ENCODE peak calls at places on chromosomes 3 and 15, in seven cellular contexts. D is transverse colon, E is PC-3, Y is tibial nerve, I is Panc1, T is fibroblast of lung, F is suprapubic skin. H is an unnamed sample.

GRCh38 chr15:101168463-101168824 is 83.4 kb downstream of the CHSY1 start:
- DNase-seq in D (no peak), E (no peak), Y (peak; percentile 42), I (no peak), T (no peak), F (no peak), H (peak; percentile 70)

GRCh38 chr15:31501536-31502157 is 175.0 kb downstream of the KLF13 start:
- DNase-seq in D (no peak), E (no peak), Y (no peak), I (no peak), T (no peak), F (no peak), H (no peak)

GRCh38 chr3:30826381-30827061 is 67.9 kb downstream of the GADL1 start:
- DNase-seq in D (no peak), E (peak; percentile 50), Y (no peak), I (no peak), T (peak; percentile 7), F (no peak), H (no peak)

GRCh38 chr3:11944052-11944673 is 60.0 kb upstream of the SYN2 start:
- DNase-seq in D (peak; percentile 11), E (peak; percentile 72), Y (no peak), I (peak; percentile 4), T (peak; percentile 14), F (no peak), H (peak; percentile 26)

GRCh38 chr15:28989896-28990295 is 104.1 kb downstream of the APBA2 start:
- DNase-seq in D (no peak), E (no peak), Y (no peak), I (no peak), T (no peak), F (peak; percentile 69), H (no peak)

GRCh38 chr3:45954306-45954705 is 11.0 kb downstream of the CXCR6 start:
- DNase-seq in D (no peak), E (no peak), Y (no peak), I (no peak), T (no peak), F (peak; percentile 41), H (no peak)

GRCh38 chr15:40333922-40334492 is 6.7 kb downstream of the CCDC9B start:
- DNase-seq in D (peak; percentile 56), E (no peak), Y (peak; percentile 57), I (no peak), T (peak; percentile 60), F (no peak), H (peak; percentile 47)

GRCh38 chr3:17846466-17846865 is 104.0 kb upstream of the TBC1D5 start:
- DNase-seq in D (no peak), E (peak; percentile 45), Y (no peak), I (no peak), T (no peak), F (no peak), H (no peak)

GRCh38 chr15:73681856-73682596 is 2.2 kb upstream of the CD276 start:
- DNase-seq in D (no peak), E (no peak), Y (no peak), I (no peak), T (no peak), F (no peak), H (no peak)

GRCh38 chr15:73856458-73857192 is 16.7 kb upstream of the TBC1D21 start:
- DNase-seq in D (no peak), E (no peak), Y (no peak), I (no peak), T (no peak), F (no peak), H (no peak)

GRCh38 chr3:150145659-150146058 is 175.0 kb upstream of the PFN2 start:
- DNase-seq in D (no peak), E (no peak), Y (no peak), I (no peak), T (peak; percentile 83), F (no peak), H (no peak)

GRCh38 chr3:170697803-170698350 is 112.0 kb upstream of the SLC7A14 start:
- DNase-seq in D (no peak), E (no peak), Y (no peak), I (no peak), T (no peak), F (no peak), H (no peak)

GRCh38 chr15:44194397-44195150 is 497 bp downstream of the FRMD5 start:
- DNase-seq in D (peak; percentile 58), E (peak; percentile 79), Y (no peak), I (peak; percentile 54), T (peak; percentile 59), F (no peak), H (peak; percentile 67)

GRCh38 chr15:67127925-67128324 is 62.5 kb downstream of the SMAD3 start:
- DNase-seq in D (no peak), E (peak; percentile 96), Y (no peak), I (peak; percentile 95), T (peak; percentile 95), F (no peak), H (no peak)

GRCh38 chr15:33137101-33137500 is 57.4 kb downstream of the FMN1 start:
- DNase-seq in D (no peak), E (no peak), Y (no peak), I (no peak), T (no peak), F (no peak), H (no peak)

DNA sequence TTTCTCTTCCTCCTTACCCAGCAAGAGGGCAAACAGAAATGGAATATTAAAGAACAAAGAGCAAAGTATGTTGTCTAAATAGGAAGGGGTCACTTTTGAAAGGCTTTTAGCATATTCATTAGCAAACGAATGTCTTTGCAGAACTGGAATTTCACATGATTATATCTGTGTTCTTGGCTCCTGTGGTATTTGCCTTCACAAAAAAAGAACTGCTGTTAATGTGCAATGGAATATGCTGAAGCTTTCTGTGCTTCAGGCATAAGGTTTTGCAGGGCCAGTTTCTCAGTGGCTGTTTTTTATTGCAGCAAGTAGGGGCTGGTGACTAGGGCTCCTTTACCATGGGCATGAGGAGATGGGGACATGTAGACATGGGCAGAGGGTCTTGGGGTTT is 173.4 kb downstream of the USP13 start:
- DNase-seq in D (no peak), E (no peak), Y (no peak), I (no peak), T (no peak), F (no peak), H (no peak)
- H3K4me1 ChIP-seq in D (no peaks in the 10 kb centered on the region), E (no peaks in the 10 kb centered on the region), Y (no peaks in the 10 kb centered on the region), I (no peaks in the 10 kb centered on the region), T (no peaks in the 10 kb centered on the region), F (no peaks in the 10 kb centered on the region), H (no peaks in the 10 kb centered on the region)

GRCh38 chr3:62873672-62874397 is 1.4 kb downstream of the CADPS start:
- DNase-seq in D (peak; percentile 59), E (no peak), Y (no peak), I (no peak), T (peak; percentile 11), F (peak; percentile 77), H (peak; percentile 67)
- TF ChIP-seq CTCF in D (peak; percentile 50), E (no peak), Y (no peak), I (peak; percentile 66), T (no peak), F (no peak), H (no peak)

DNA sequence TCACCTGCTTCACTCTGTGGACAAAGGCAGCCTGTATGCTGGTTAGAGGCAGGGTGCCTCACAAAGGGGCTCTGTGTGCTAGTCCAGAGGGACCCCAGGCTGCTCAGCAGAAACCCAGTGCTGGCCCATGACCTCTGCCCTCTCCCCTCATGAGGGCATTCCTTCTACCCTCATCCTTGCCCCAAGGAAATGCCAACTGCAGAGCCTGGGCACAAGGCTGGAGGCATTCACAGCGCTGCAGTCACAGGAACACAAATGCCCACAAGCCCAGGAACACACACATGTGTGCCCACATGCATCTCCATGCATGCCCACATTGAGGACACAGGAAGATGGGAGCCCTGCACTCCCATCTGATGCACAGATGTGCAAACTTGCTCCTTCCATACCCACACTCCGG is 3.8 kb downstream of the INKA1 start:
- DNase-seq in D (no peak), E (no peak), Y (no peak), I (no peak), T (no peak), F (no peak), H (no peak)
- H3K4me3 ChIP-seq in D (no peak overlapping the region), E (no peak overlapping the region), Y (no peak overlapping the region), I (no peak overlapping the region), T (no peak overlapping the region), F (no peak overlapping the region), H (no peak overlapping the region)

GRCh38 chr3:55483196-55484095 is 3.7 kb downstream of the WNT5A start:
- DNase-seq in D (no peak), E (no peak), Y (no peak), I (no peak), T (peak; percentile 27), F (no peak), H (no peak)
- H3K4me1 ChIP-seq in D (peaks cover 6% of the 10 kb centered on the region), E (peaks cover 6% of the 10 kb centered on the region), Y (peaks cover 8% of the 10 kb centered on the region), I (peaks cover 3% of the 10 kb centered on the region), T (peaks cover 5% of the 10 kb centered on the region), F (peaks cover 54% of the 10 kb centered on the region), H (peaks cover 5% of the 10 kb centered on the region)

H was measured in colonic mucosa.